ENCODE peak calls at places on chromosome 5, in ten cellular contexts. P is iPS-NIHi11, F is AG04450, E is GM04503, T is astrocyte of the spinal cord, Z is NCI-H524, U is amniotic stem cell, K is K562, Y is A549, A is cardiac muscle cell. H is an unnamed sample.

GRCh38 chr5:160507181-160507811 is 85.6 kb downstream of the PTTG1 start:
- DNase-seq in P (no peak), F (no peak), E (no peak), T (peak; percentile 69), Z (no peak), U (no peak), K (no peak), Y (peak; percentile 10), A (peak; percentile 40), H (no peak)

GRCh38 chr5:96384353-96384752 is 48.7 kb downstream of the PCSK1 start:
- DNase-seq in P (no peak), F (no peak), E (peak; percentile 60), T (peak; percentile 63), Z (no peak), U (peak; percentile 59), K (no peak), Y (peak; percentile 35), A (peak; percentile 67), H (no peak)

GRCh38 chr5:151699071-151699901 is 12.6 kb upstream of the SPARC start:
- DNase-seq in P (peak; percentile 65), F (peak; percentile 97), E (peak; percentile 95), T (peak; percentile 98), Z (no peak), U (peak; percentile 93), K (no peak), Y (peak; percentile 61), A (peak; percentile 98), H (no peak)

GRCh38 chr5:181263633-181264032 is 2.7 kb upstream of the TRIM52 start:
- DNase-seq in P (no peak), F (no peak), E (no peak), T (no peak), Z (no peak), U (no peak), K (no peak), Y (no peak), A (no peak), H (no peak)

GRCh38 chr5:56951131-56951945 is 585 bp downstream of the MIER3 start:
- DNase-seq in P (peak; percentile 71), F (no peak), E (no peak), T (peak; percentile 5), Z (no peak), U (peak; percentile 3), K (no peak), Y (peak; percentile 31), A (peak; percentile 20), H (peak; percentile 52)

GRCh38 chr5:42984307-42984706 is 55.8 kb downstream of the ANXA2R start:
- DNase-seq in P (no peak), F (no peak), E (no peak), T (no peak), Z (no peak), U (no peak), K (no peak), Y (no peak), A (no peak), H (no peak)

GRCh38 chr5:103232393-103232999 is 26.1 kb upstream of the MACIR start:
- DNase-seq in P (peak; percentile 29), F (no peak), E (no peak), T (peak; percentile 53), Z (no peak), U (no peak), K (peak; percentile 32), Y (peak; percentile 18), A (peak; percentile 71), H (no peak)

GRCh38 chr5:53211799-53212198 is 102.2 kb upstream of the MOCS2 start:
- DNase-seq in P (no peak), F (no peak), E (no peak), T (peak; percentile 44), Z (no peak), U (no peak), K (no peak), Y (no peak), A (peak; percentile 11), H (no peak)

GRCh38 chr5:149060325-149060724 is 2.5 kb downstream of the SH3TC2 start:
- DNase-seq in P (no peak), F (no peak), E (peak; percentile 26), T (peak; percentile 26), Z (peak; percentile 5), U (no peak), K (no peak), Y (no peak), A (peak; percentile 55), H (no peak)

GRCh38 chr5:159156839-159157238 is 52.5 kb downstream of the RNF145 start:
- DNase-seq in P (peak; percentile 72), F (peak; percentile 59), E (no peak), T (peak; percentile 73), Z (peak; percentile 36), U (peak; percentile 67), K (peak; percentile 72), Y (peak; percentile 73), A (peak; percentile 83), H (no peak)

GRCh38 chr5:130520211-130520610 is 615.9 kb downstream of the CHSY3 start:
- DNase-seq in P (peak; percentile 12), F (no peak), E (no peak), T (peak; percentile 46), Z (no peak), U (no peak), K (no peak), Y (no peak), A (peak; percentile 32), H (no peak)

GRCh38 chr5:132363431-132364112 is 5.9 kb upstream of the SLC22A5 start:
- DNase-seq in P (no peak), F (peak; percentile 39), E (peak; percentile 55), T (peak; percentile 81), Z (no peak), U (peak; percentile 76), K (peak; percentile 50), Y (peak; percentile 70), A (peak; percentile 87), H (no peak)